ENCODE peak calls at places on chromosomes 6 and 20, in four cellular contexts. One of them, this sample, is unnamed. For H3K4me1, the result is how much of the 10 kb centered on the place peaks cover.

GRCh38 chr6:2768696-2769095 is 3.5 kb downstream of the WRNIP1 start:
- DNase-seq in HepG2: no peak
- DNase-seq in K562: no peak
- DNase-seq in A549: no peak
- DNase-seq in this sample: no peak

GRCh38 chr6:105714846-105715245 is 312.0 kb upstream of the PREP start:
- DNase-seq in HepG2: no peak
- DNase-seq in A549: no peak
- DNase-seq in K562: no peak
- DNase-seq in this sample: no peak

GRCh38 chr6:11030904-11031303 is 13.2 kb downstream of the ELOVL2 start:
- DNase-seq in A549: no peak
- DNase-seq in K562: no peak
- DNase-seq in HepG2: no peak
- DNase-seq in this sample: no peak

GRCh38 chr20:62149532-62150235 is 6.1 kb downstream of the SS18L1 start:
- DNase-seq in A549: no peak
- DNase-seq in HepG2: peak
- DNase-seq in K562: no peak
- DNase-seq in this sample: peak

GRCh38 chr20:57439432-57439831 is 48.2 kb downstream of the RBM38 start:
- DNase-seq in A549: peak
- DNase-seq in K562: no peak
- DNase-seq in HepG2: no peak
- DNase-seq in this sample: no peak

GRCh38 chr20:57563522-57563921 is 2.6 kb downstream of the PCK1 start:
- DNase-seq in A549: no peak
- DNase-seq in HepG2: no peak
- DNase-seq in K562: no peak
- DNase-seq in this sample: no peak

GRCh38 chr6:32970413-32971244 is 2.2 kb downstream of the BRD2 start:
- DNase-seq in HepG2: peak
- DNase-seq in K562: peak
- DNase-seq in A549: peak
- DNase-seq in this sample: peak

GRCh38 chr6:14072084-14072483 is 45.5 kb upstream of the CD83 start:
- DNase-seq in K562: no peak
- DNase-seq in HepG2: no peak
- DNase-seq in A549: no peak
- DNase-seq in this sample: no peak

GRCh38 chr6:9116026-9116425 is 680.7 kb upstream of the SLC35B3 start:
- DNase-seq in HepG2: no peak
- DNase-seq in K562: no peak
- DNase-seq in A549: no peak
- DNase-seq in this sample: no peak

GRCh38 chr20:41180599-41181333 is 43.4 kb downstream of the PLCG1 start:
- DNase-seq in HepG2: peak
- DNase-seq in A549: no peak
- DNase-seq in K562: no peak
- DNase-seq in this sample: no peak

GRCh38 chr20:48737463-48738093 is 90.2 kb downstream of the PREX1 start:
- DNase-seq in HepG2: no peak
- DNase-seq in A549: no peak
- DNase-seq in K562: peak
- DNase-seq in this sample: no peak

GRCh38 chr6:133854167-133854632 is 34.7 kb upstream of the TCF21 start:
- DNase-seq in A549: no peak
- DNase-seq in K562: no peak
- DNase-seq in HepG2: no peak
- DNase-seq in this sample: peak

GRCh38 chr20:60680554-60680953 is 571.5 kb upstream of the CDH4 start:
- DNase-seq in K562: no peak
- DNase-seq in HepG2: no peak
- DNase-seq in A549: no peak
- DNase-seq in this sample: no peak

GRCh38 chr6:155317186-155317585 is 2.9 kb upstream of the TFB1M start:
- DNase-seq in HepG2: no peak
- DNase-seq in A549: no peak
- DNase-seq in K562: no peak
- DNase-seq in this sample: no peak

GRCh38 chr6:82040405-82041221 is 206.9 kb downstream of the IBTK start:
- DNase-seq in A549: peak
- DNase-seq in K562: peak
- DNase-seq in HepG2: peak
- DNase-seq in this sample: peak

GRCh38 chr20:15278041-15278440 is 940.6 kb upstream of the FLRT3 start:
- DNase-seq in K562: no peak
- DNase-seq in HepG2: no peak
- DNase-seq in A549: no peak
- DNase-seq in this sample: no peak

GRCh38 chr6:13711384-13711725 is 280 bp downstream of the RANBP9 start:
- DNase-seq in A549: no peak
- DNase-seq in HepG2: no peak
- DNase-seq in K562: no peak
- DNase-seq in this sample: no peak

GRCh38 chr6:162532283-162533008 is 195.1 kb downstream of the PRKN start:
- DNase-seq in HepG2: no peak
- DNase-seq in A549: no peak
- DNase-seq in K562: no peak
- DNase-seq in this sample: no peak

GRCh38 chr6:152458648-152459047 is 178.5 kb downstream of the SYNE1 start:
- DNase-seq in HepG2: no peak
- DNase-seq in A549: no peak
- DNase-seq in K562: no peak
- DNase-seq in this sample: no peak

GRCh38 chr6:7338031-7338430 is 25.0 kb upstream of the SSR1 start:
- DNase-seq in A549: no peak
- DNase-seq in HepG2: no peak
- DNase-seq in K562: no peak
- DNase-seq in this sample: no peak

GRCh38 chr6:53725791-53726575 is 60.4 kb upstream of the KLHL31 start:
- DNase-seq in HepG2: peak
- DNase-seq in K562: peak
- DNase-seq in A549: peak
- DNase-seq in this sample: peak

GRCh38 chr20:48919882-48920526 is 1.5 kb upstream of the ARFGEF2 start:
- DNase-seq in HepG2: peak
- DNase-seq in A549: no peak
- DNase-seq in K562: peak
- DNase-seq in this sample: no peak

GRCh38 chr6:96899019-96899418 is 1.3 kb upstream of the NDUFAF4 start:
- DNase-seq in K562: no peak
- DNase-seq in HepG2: peak
- DNase-seq in A549: peak
- DNase-seq in this sample: peak

GRCh38 chr20:38915355-38915754 is 10.9 kb upstream of the FAM83D start:
- DNase-seq in HepG2: no peak
- DNase-seq in K562: no peak
- DNase-seq in A549: no peak
- DNase-seq in this sample: no peak

GRCh38 chr6:7617954-7618764 is 28.2 kb downstream of the SNRNP48 start:
- DNase-seq in A549: no peak
- DNase-seq in K562: no peak
- DNase-seq in HepG2: no peak
- DNase-seq in this sample: no peak

GRCh38 chr20:17646209-17646717 is 35.8 kb downstream of the RRBP1 start:
- DNase-seq in K562: no peak
- DNase-seq in A549: no peak
- DNase-seq in HepG2: peak
- DNase-seq in this sample: no peak

GRCh38 chr20:17647391-17648305 is 34.4 kb downstream of the RRBP1 start:
- DNase-seq in HepG2: no peak
- DNase-seq in K562: no peak
- DNase-seq in A549: no peak
- DNase-seq in this sample: no peak

GRCh38 chr20:17645546-17646208 is 36.4 kb downstream of the RRBP1 start:
- DNase-seq in A549: no peak
- DNase-seq in HepG2: no peak
- DNase-seq in K562: no peak
- DNase-seq in this sample: no peak

GRCh38 chr20:17648306-17648646 is 33.8 kb downstream of the RRBP1 start:
- DNase-seq in K562: no peak
- DNase-seq in HepG2: no peak
- DNase-seq in A549: no peak
- DNase-seq in this sample: no peak

DNA sequence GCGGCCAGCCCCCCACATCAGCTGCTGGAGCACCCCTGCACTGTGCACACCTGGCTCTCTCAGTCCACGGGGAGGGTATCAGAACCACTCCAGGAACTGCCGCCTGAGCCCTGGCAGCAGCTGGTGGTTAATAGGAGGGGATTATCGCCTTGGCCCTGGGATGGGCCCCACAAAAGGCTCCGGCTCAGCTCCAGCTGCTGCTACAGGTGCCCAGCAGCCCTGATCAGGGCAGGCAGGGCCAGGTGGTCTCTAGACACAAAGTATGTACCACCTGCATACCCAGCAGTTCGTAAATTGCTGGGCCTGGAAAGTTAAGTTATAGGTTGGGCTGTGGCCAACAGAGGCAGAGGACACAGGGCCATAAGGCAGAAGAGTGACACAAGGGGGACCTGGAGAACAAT is 35.1 kb downstream of the RRBP1 start:
- DNase-seq in K562: no peak
- DNase-seq in A549: no peak
- DNase-seq in HepG2: no peak
- DNase-seq in this sample: no peak
- TF ChIP-seq JUNB in K562: no peak
- TF ChIP-seq JUNB in A549: no peak
- TF ChIP-seq JUNB in HepG2: no peak
- TF ChIP-seq JUNB in this sample: no peak

GRCh38 chr20:37194616-37195015 is 15.3 kb upstream of the MROH8 start:
- DNase-seq in A549: no peak
- DNase-seq in K562: no peak
- DNase-seq in HepG2: no peak
- DNase-seq in this sample: no peak

GRCh38 chr20:37193226-37193625 is 13.9 kb upstream of the MROH8 start:
- DNase-seq in HepG2: no peak
- DNase-seq in K562: no peak
- DNase-seq in A549: no peak
- DNase-seq in this sample: no peak

GRCh38 chr20:37193821-37194220 is 14.5 kb upstream of the MROH8 start:
- DNase-seq in HepG2: no peak
- DNase-seq in A549: no peak
- DNase-seq in K562: no peak
- DNase-seq in this sample: no peak

GRCh38 chr20:37192137-37192854 is 12.9 kb upstream of the MROH8 start:
- DNase-seq in HepG2: peak
- DNase-seq in A549: peak
- DNase-seq in K562: peak
- DNase-seq in this sample: peak

DNA sequence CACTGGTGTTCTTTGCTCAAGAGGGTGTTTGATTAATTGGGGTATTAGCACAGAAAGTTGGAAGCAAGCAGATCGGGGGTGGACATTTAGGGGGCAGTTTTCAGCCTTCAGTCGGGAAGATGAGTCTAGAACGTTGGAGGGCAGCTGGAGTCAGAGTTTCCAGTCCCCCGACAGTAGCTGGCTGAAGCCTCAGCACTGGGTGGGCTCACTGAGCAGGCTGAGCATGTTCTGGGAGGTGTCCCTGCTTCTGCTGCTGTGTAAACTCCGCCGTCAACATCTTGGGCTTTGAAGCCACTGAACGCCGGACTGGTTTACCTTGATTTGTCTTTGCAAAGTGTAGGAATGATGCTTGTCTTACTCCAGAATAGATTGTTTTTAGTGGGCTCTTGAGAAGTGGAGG is 15.7 kb upstream of the MROH8 start:
- DNase-seq in A549: no peak
- DNase-seq in HepG2: no peak
- DNase-seq in K562: no peak
- DNase-seq in this sample: no peak
- H3K4me1 ChIP-seq in A549: under half
- H3K4me1 ChIP-seq in HepG2: under half
- H3K4me1 ChIP-seq in K562: under half
- H3K4me1 ChIP-seq in this sample: under half

GRCh38 chr6:3825331-3825831 is 23.8 kb upstream of the FAM50B start:
- DNase-seq in A549: peak
- DNase-seq in K562: peak
- DNase-seq in HepG2: peak
- DNase-seq in this sample: peak
- TF ChIP-seq CTCF in A549: no peak
- TF ChIP-seq CTCF in K562: peak
- TF ChIP-seq CTCF in HepG2: peak
- TF ChIP-seq CTCF in this sample: peak

GRCh38 chr6:117908246-117909107 is 1.4 kb downstream of the SLC35F1 start:
- DNase-seq in A549: no peak
- DNase-seq in HepG2: no peak
- DNase-seq in K562: no peak
- DNase-seq in this sample: peak

GRCh38 chr6:117906905-117907599 is at the start of gene SLC35F1:
- DNase-seq in A549: peak
- DNase-seq in K562: peak
- DNase-seq in HepG2: peak
- DNase-seq in this sample: peak

GRCh38 chr6:117906454-117906904 is 585 bp upstream of the SLC35F1 start:
- DNase-seq in A549: no peak
- DNase-seq in HepG2: no peak
- DNase-seq in K562: no peak
- DNase-seq in this sample: no peak

GRCh38 chr6:117909638-117910037 is 2.6 kb downstream of the SLC35F1 start:
- DNase-seq in K562: no peak
- DNase-seq in A549: no peak
- DNase-seq in HepG2: no peak
- DNase-seq in this sample: no peak

GRCh38 chr6:117907600-117908245 is 659 bp downstream of the SLC35F1 start:
- DNase-seq in K562: no peak
- DNase-seq in HepG2: no peak
- DNase-seq in A549: no peak
- DNase-seq in this sample: peak
- TF ChIP-seq JUNB in K562: no peak
- TF ChIP-seq JUNB in HepG2: no peak
- TF ChIP-seq JUNB in A549: no peak
- TF ChIP-seq JUNB in this sample: no peak

DNA sequence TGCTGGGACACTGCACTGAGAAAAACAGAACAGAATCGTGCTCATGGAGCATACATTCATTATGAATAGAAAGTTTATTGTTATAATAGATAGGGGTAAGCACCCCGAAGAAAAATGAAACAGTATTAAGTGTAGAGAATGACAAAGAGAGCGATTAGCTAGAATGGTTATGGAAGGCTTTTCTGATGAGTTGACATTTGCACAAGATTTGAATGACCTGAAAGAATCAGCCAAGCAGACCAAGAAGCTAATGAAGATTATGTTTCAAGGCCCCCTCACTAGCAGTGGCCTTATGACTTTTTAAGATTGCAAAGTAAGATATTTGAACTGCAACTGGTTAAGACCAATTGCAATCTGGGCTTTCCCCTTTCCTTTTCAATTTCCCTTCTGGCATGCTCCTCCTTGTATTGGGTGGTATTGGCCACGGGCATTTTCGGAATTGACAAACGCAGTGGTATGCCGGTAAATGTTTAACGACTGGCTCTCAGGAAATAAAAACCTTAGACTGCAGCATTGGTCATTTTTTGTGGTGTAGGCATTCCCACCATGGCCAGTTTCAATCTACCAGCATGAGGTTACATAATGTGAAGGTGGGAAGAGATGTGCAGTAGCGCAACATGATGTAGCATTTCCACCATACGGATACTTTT is 120.1 kb upstream of the CITED2 start:
- DNase-seq in K562: no peak
- DNase-seq in A549: no peak
- DNase-seq in HepG2: no peak
- DNase-seq in this sample: no peak
- H3K4me1 ChIP-seq in K562: under half
- H3K4me1 ChIP-seq in A549: under half
- H3K4me1 ChIP-seq in HepG2: under half
- H3K4me1 ChIP-seq in this sample: under half

GRCh38 chr20:2537101-2537500 is 728 bp downstream of the TMC2 start:
- DNase-seq in A549: no peak
- DNase-seq in HepG2: no peak
- DNase-seq in K562: no peak
- DNase-seq in this sample: no peak
- TF ChIP-seq CTCF in A549: no peak
- TF ChIP-seq CTCF in HepG2: no peak
- TF ChIP-seq CTCF in K562: no peak
- TF ChIP-seq CTCF in this sample: no peak